ENCODE peak calls at places on chromosomes 3 and 15, in eight cellular contexts. I, M, G, V, N, W, J and O are unnamed samples. For H3K36me3 and H3K4me1, the result is how much of the 10 kb centered on the place peaks cover.

GRCh38 chr3:127444761-127445160 is 145.8 kb downstream of the TPRA1 start:
- DNase-seq in I (no peak), M (no peak), G (peak), V (no peak), N (no peak), W (no peak), J (no peak), O (no peak)

GRCh38 chr15:63329567-63330350 is 51.9 kb downstream of the CA12 start:
- DNase-seq in I (no peak), M (no peak), G (no peak), V (no peak), N (no peak), W (no peak), J (no peak), O (no peak)

GRCh38 chr15:78937132-78937739 is 7.6 kb downstream of the CTSH start:
- DNase-seq in I (no peak), M (no peak), G (no peak), V (no peak), N (no peak), W (no peak), J (peak), O (peak)

GRCh38 chr3:125916376-125916978 is 52.5 kb upstream of the ROPN1B start:
- DNase-seq in I (peak), M (peak), G (no peak), V (peak), N (no peak), W (peak), J (no peak), O (no peak)

GRCh38 chr3:103712320-103713008 is 1277.6 kb downstream of the ZPLD1 start:
- DNase-seq in I (no peak), M (no peak), G (no peak), V (peak), N (no peak), W (no peak), J (no peak), O (no peak)

GRCh38 chr3:139117883-139118760 is 73.4 kb upstream of the PRR23C start:
- DNase-seq in I (no peak), M (no peak), G (no peak), V (no peak), N (no peak), W (no peak), J (no peak), O (no peak)

GRCh38 chr3:47022540-47023161 is 43.2 kb downstream of the NBEAL2 start:
- DNase-seq in I (no peak), M (peak), G (no peak), V (no peak), N (no peak), W (no peak), J (no peak), O (no peak)

GRCh38 chr15:27846722-27847420 is 252.2 kb downstream of the OCA2 start:
- DNase-seq in I (no peak), M (no peak), G (no peak), V (no peak), N (no peak), W (no peak), J (no peak), O (no peak)

GRCh38 chr3:80785475-80785874 is 976.0 kb downstream of the GBE1 start:
- DNase-seq in I (no peak), M (no peak), G (no peak), V (no peak), N (no peak), W (no peak), J (no peak), O (no peak)

GRCh38 chr15:65829150-65829764 is 37.2 kb upstream of the DENND4A start:
- DNase-seq in I (peak), M (no peak), G (no peak), V (no peak), N (no peak), W (no peak), J (no peak), O (no peak)

GRCh38 chr3:117524890-117525289 is 815.3 kb downstream of the TUSC7 start:
- DNase-seq in I (no peak), M (no peak), G (no peak), V (peak), N (no peak), W (no peak), J (no peak), O (no peak)

GRCh38 chr3:131550562-131551188 is 47.9 kb upstream of the MRPL3 start:
- DNase-seq in I (no peak), M (no peak), G (no peak), V (no peak), N (no peak), W (no peak), J (no peak), O (no peak)

GRCh38 chr3:59809016-59809415 is 759.2 kb upstream of the CFAP20DC start:
- DNase-seq in I (no peak), M (no peak), G (peak), V (peak), N (no peak), W (no peak), J (no peak), O (no peak)

GRCh38 chr3:37466660-37467359 is 292.4 kb upstream of the LRRFIP2 start:
- DNase-seq in I (no peak), M (no peak), G (no peak), V (no peak), N (no peak), W (no peak), J (no peak), O (no peak)

GRCh38 chr3:73661262-73661661 is 36.5 kb upstream of the PDZRN3 start:
- DNase-seq in I (no peak), M (no peak), G (no peak), V (peak), N (no peak), W (no peak), J (no peak), O (no peak)

GRCh38 chr3:36700537-36701248 is 63.7 kb downstream of the DCLK3 start:
- DNase-seq in I (peak), M (peak), G (peak), V (peak), N (no peak), W (peak), J (peak), O (peak)

GRCh38 chr3:186519021-186519658 is 25.0 kb downstream of the CRYGS start:
- DNase-seq in I (peak), M (no peak), G (no peak), V (no peak), N (peak), W (no peak), J (no peak), O (no peak)

GRCh38 chr3:18079739-18080138 is 337.3 kb upstream of the TBC1D5 start:
- DNase-seq in I (no peak), M (no peak), G (no peak), V (peak), N (no peak), W (no peak), J (no peak), O (no peak)

GRCh38 chr15:30791776-30792175 is 111.9 kb upstream of the FAN1 start:
- DNase-seq in I (no peak), M (no peak), G (no peak), V (no peak), N (no peak), W (no peak), J (no peak), O (no peak)

GRCh38 chr3:46335546-46335945 is 18.4 kb upstream of the CCR2 start:
- DNase-seq in I (no peak), M (no peak), G (no peak), V (no peak), N (no peak), W (no peak), J (no peak), O (no peak)

GRCh38 chr3:172218350-172219323 is 179.3 kb downstream of the FNDC3B start:
- DNase-seq in I (no peak), M (no peak), G (no peak), V (peak), N (no peak), W (no peak), J (no peak), O (no peak)

GRCh38 chr3:56423537-56424209 is 44.6 kb downstream of the ERC2 start:
- DNase-seq in I (no peak), M (no peak), G (no peak), V (no peak), N (no peak), W (no peak), J (no peak), O (no peak)

GRCh38 chr3:158935846-158936245 is 134.0 kb downstream of the MFSD1 start:
- DNase-seq in I (no peak), M (no peak), G (no peak), V (no peak), N (no peak), W (no peak), J (no peak), O (no peak)

GRCh38 chr15:82709081-82709420 is 624 bp downstream of the AP3B2 start:
- DNase-seq in I (no peak), M (no peak), G (no peak), V (no peak), N (no peak), W (peak), J (no peak), O (no peak)

GRCh38 chr15:29089731-29090616 is 179.6 kb downstream of the NSMCE3 start:
- DNase-seq in I (no peak), M (no peak), G (no peak), V (peak), N (peak), W (no peak), J (no peak), O (no peak)

GRCh38 chr15:28955160-28955502 is 69.4 kb downstream of the APBA2 start:
- DNase-seq in I (peak), M (no peak), G (peak), V (peak), N (peak), W (no peak), J (no peak), O (no peak)

GRCh38 chr3:147895509-147895908 is 486.3 kb downstream of the ZIC1 start:
- DNase-seq in I (no peak), M (no peak), G (no peak), V (no peak), N (no peak), W (no peak), J (no peak), O (no peak)

GRCh38 chr3:125381743-125382142 is 6.6 kb upstream of the ZNF148 start:
- DNase-seq in I (peak), M (no peak), G (no peak), V (no peak), N (no peak), W (no peak), J (no peak), O (no peak)

GRCh38 chr15:40367673-40368611 is 9.9 kb downstream of the DISP2 start:
- DNase-seq in I (peak), M (peak), G (peak), V (peak), N (peak), W (peak), J (peak), O (peak)

GRCh38 chr15:34796847-34797246 is 1.5 kb upstream of the ACTC1 start:
- DNase-seq in I (no peak), M (peak), G (no peak), V (no peak), N (no peak), W (no peak), J (no peak), O (no peak)

GRCh38 chr15:38079236-38079635 is 144.8 kb downstream of the TMCO5A start:
- DNase-seq in I (peak), M (no peak), G (no peak), V (no peak), N (no peak), W (no peak), J (no peak), O (no peak)

GRCh38 chr3:28326458-28326926 is 22.0 kb upstream of the ZCWPW2 start:
- DNase-seq in I (no peak), M (no peak), G (no peak), V (peak), N (peak), W (no peak), J (no peak), O (no peak)

GRCh38 chr3:132966374-132966773 is 71.8 kb upstream of the TMEM108 start:
- DNase-seq in I (no peak), M (no peak), G (no peak), V (no peak), N (no peak), W (no peak), J (no peak), O (no peak)

GRCh38 chr15:71116366-71116765 is 1.1 kb downstream of the THSD4 start:
- DNase-seq in I (no peak), M (no peak), G (no peak), V (no peak), N (no peak), W (no peak), J (no peak), O (no peak)

DNA sequence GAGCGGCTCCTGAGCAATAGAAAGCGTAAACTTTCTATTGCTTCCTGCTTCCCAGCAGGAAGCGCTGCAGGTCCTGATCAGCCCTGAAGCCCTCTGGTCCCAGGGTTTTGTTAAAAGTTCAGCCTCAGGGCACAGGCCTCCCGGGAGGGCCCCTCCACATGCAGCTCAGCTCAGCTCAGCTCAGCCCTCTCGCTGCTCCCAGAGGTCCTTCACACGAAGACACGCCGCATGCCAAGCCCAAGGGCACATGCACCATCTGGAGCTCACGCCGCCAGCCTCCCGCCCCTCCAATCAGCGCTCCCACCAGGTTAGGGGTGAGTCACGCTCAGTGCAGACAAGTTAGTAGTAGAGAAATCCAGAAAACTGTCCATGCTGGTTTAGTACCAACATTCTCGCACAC is 12.7 kb downstream of the TKT start:
- DNase-seq in I (no peak), M (peak), G (peak), V (peak), N (no peak), W (no peak), J (peak), O (peak)
- H3K36me3 ChIP-seq in I (half or more), M (under half), G (half or more), V (under half), N (under half), W (half or more), J (under half), O (under half)

DNA sequence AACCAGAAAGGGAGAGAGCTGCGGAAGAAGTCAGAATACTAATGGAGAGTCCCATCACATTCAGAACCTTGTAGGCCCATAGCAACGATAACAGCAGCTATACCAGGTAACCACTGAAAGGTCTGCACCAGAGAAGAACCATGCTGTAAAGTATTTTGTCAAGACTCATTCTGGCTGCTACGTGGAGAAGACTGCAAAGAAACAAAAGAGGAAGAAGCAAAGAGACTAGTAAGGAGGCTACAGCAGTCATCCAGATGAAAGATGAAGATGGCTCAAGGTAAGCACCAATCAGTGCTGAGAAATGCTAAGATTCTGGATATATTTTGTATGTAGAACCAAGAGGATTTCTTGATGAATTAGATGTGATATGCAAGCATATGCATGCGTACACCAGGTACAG is 39.6 kb downstream of the ACAP2 start:
- DNase-seq in I (no peak), M (no peak), G (no peak), V (no peak), N (no peak), W (no peak), J (no peak), O (no peak)
- H3K4me1 ChIP-seq in I (under half), M (under half), G (under half), V (under half), N (under half), W (under half), J (under half), O (under half)

DNA sequence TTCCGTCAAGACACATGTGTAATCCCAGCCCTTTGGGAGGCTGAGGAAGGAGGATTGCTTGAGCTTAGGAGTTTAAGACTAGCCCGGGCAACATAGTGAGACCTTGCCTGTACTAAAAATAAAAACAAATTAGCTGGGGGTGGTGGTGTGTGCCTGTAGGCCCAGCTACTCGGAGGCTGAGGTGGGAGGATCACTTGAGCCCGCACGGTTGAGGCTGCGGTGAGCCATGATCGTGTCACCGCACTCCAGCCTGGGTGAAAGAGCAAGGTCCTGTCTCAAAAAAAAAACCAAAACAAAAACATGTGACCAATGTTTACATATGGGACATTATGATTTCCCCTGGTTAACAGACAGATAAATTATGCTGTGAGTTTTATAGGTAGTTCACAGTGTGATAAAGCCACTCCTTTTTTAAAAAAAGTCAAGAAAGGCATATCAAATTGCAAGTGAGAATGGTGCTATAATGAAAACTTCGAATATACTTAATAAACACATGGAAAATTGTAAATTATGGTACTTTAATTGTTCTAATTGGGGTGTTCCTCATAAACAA is 9.2 kb downstream of the BBX start:
- DNase-seq in I (no peak), M (no peak), G (no peak), V (no peak), N (no peak), W (no peak), J (no peak), O (no peak)
- H3K36me3 ChIP-seq in I (under half), M (under half), G (under half), V (under half), N (under half), W (under half), J (under half), O (under half)

GRCh38 chr15:90422043-90422442 is 34.0 kb downstream of the IQGAP1 start:
- DNase-seq in I (no peak), M (no peak), G (no peak), V (no peak), N (no peak), W (no peak), J (no peak), O (no peak)
- H3K4me1 ChIP-seq in I (under half), M (under half), G (under half), V (under half), N (under half), W (under half), J (half or more), O (half or more)

DNA sequence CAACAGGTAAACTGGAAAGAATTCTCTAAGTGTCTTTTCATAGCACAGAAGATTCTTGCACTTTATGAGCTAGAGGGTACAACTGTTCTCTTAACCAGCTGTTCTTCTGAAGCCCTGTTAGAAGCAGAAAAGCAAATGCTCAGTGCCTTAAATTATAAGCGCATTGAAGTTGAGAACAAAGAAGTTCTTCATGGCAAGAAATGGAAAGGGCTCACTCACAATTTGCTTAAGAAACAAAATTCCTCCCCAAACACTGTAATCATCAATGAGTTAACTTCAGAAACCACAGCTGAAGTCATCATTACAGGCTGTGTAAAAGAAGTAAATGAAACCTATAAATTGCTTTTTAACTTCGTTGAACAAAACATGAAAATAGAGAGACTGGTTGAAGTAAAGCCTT is 19.6 kb downstream of the PARP14 start:
- DNase-seq in I (no peak), M (no peak), G (no peak), V (no peak), N (no peak), W (no peak), J (no peak), O (no peak)
- H3K36me3 ChIP-seq in I (under half), M (under half), G (under half), V (under half), N (under half), W (under half), J (half or more), O (under half)